ENCODE peak calls at places on chromosome 13, in ten cellular contexts. X is OCI-LY7, D is endodermal cell, F is heart right ventricle, Q is cardiac muscle cell, Z is mammary epithelial cell, U is thoracic aorta, G is left ventricle myocardium inferior, W is adrenal gland, K is breast epithelium. E is an unnamed sample. For H3K36me3, the result is how much of the 10 kb centered on the place peaks cover.

GRCh38 chr13:109592776-109593175 is 193.6 kb downstream of the IRS2 start:
- DNase-seq in Z (no peak), K (no peak), U (no peak), W (no peak), G (no peak), F (no peak), Q (no peak), D (no peak), X (no peak), E (no peak)

GRCh38 chr13:22014469-22014868 is 343.6 kb downstream of the FGF9 start:
- DNase-seq in U (no peak), X (no peak), Z (peak), K (peak), F (no peak), G (no peak), W (peak), D (no peak), Q (no peak), E (no peak)

GRCh38 chr13:110657196-110657595 is 41.9 kb downstream of the NAXD start:
- DNase-seq in U (no peak), F (no peak), G (no peak), D (no peak), X (no peak), K (no peak), Q (no peak), W (no peak), Z (no peak), E (no peak)

GRCh38 chr13:94674609-94675348 is 37.6 kb downstream of the SOX21 start:
- DNase-seq in W (peak), Z (peak), D (peak), K (no peak), F (no peak), Q (peak), X (peak), G (no peak), U (no peak), E (peak)

GRCh38 chr13:98909016-98909415 is 68.8 kb downstream of the DOCK9 start:
- DNase-seq in X (no peak), W (no peak), Q (no peak), D (no peak), U (no peak), K (no peak), G (no peak), F (no peak), Z (peak), E (peak)

GRCh38 chr13:101218484-101218883 is 197.8 kb downstream of the NALCN start:
- DNase-seq in Q (no peak), Z (peak), F (no peak), X (no peak), G (no peak), D (no peak), U (no peak), W (no peak), K (no peak), E (peak)

GRCh38 chr13:77928909-77929308 is 10.3 kb upstream of the EDNRB start:
- DNase-seq in W (no peak), F (no peak), D (no peak), G (no peak), Z (peak), Q (no peak), X (no peak), K (no peak), U (no peak), E (no peak)

GRCh38 chr13:63198076-63198475 is 1782.4 kb upstream of the PCDH20 start:
- DNase-seq in D (no peak), Q (no peak), W (no peak), Z (no peak), F (no peak), K (no peak), U (no peak), X (no peak), G (no peak), E (no peak)

GRCh38 chr13:101611491-101612475 is 159.3 kb downstream of the ITGBL1 start:
- DNase-seq in W (no peak), Q (no peak), F (no peak), Z (no peak), X (no peak), D (no peak), G (no peak), K (no peak), U (no peak), E (peak)

GRCh38 chr13:27037171-27037570 is 134.4 kb downstream of the USP12 start:
- DNase-seq in G (no peak), Z (no peak), W (no peak), Q (no peak), F (no peak), X (no peak), D (no peak), U (no peak), K (no peak), E (no peak)

GRCh38 chr13:27040826-27041108 is 130.8 kb downstream of the USP12 start:
- DNase-seq in Q (no peak), Z (no peak), D (no peak), G (no peak), F (no peak), U (no peak), X (no peak), W (no peak), K (no peak), E (no peak)

GRCh38 chr13:27037571-27037970 is 134.0 kb downstream of the USP12 start:
- DNase-seq in K (no peak), U (no peak), F (no peak), D (no peak), Z (no peak), X (no peak), W (no peak), G (no peak), Q (no peak), E (no peak)

GRCh38 chr13:27038323-27038722 is 133.3 kb downstream of the USP12 start:
- DNase-seq in W (no peak), U (no peak), Q (no peak), K (no peak), G (no peak), X (no peak), F (no peak), D (no peak), Z (peak), E (peak)

DNA sequence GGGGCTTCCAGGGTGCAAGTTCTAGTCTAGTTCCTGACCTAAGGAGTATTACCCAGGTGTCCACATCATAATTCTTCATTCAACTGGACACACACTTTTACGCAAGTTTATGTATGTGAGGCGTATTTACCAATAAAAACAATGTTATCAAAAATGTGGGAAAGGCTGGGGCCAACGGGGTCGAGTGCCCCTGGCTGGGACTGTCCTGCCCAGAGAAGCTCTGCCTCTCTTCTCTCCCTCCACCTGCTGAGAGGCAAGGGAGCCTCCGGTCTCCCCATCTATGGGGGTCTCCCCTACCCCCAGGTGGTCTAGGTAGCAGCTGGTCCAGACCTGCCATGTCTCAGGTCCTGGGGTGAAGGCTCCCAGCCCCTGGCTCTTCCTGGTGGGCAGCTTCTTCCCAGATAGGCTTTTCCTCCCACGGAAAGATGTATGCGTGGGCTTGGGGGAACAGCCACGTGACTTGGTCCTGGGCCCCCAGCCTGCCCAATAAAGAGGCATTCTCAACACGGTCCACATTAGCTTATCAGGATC is 132.4 kb downstream of the USP12 start:
- DNase-seq in W (no peak), D (no peak), G (no peak), F (no peak), K (no peak), Q (no peak), U (no peak), X (no peak), Z (no peak), E (no peak)
- TF ChIP-seq CTCF in W (no peak), D (no peak), G (no peak), F (no peak), K (no peak), Q (no peak), U (no peak), X (no peak), Z (no peak), E (no peak)

GRCh38 chr13:104937881-104938280 is 1597.6 kb downstream of the EFNB2 start:
- DNase-seq in U (no peak), Q (no peak), F (no peak), G (no peak), W (no peak), Z (no peak), X (no peak), D (no peak), K (no peak), E (peak)
- H3K36me3 ChIP-seq in U (under half), Q (under half), F (under half), G (under half), W (under half), Z (under half), X (under half), D (under half), K (under half), E (under half)

GRCh38 chr13:26722321-26722720 is 38.3 kb downstream of the GPR12 start:
- DNase-seq in Q (no peak), G (no peak), X (no peak), W (no peak), D (no peak), U (no peak), K (no peak), F (no peak), Z (no peak), E (no peak)
- H3K27ac ChIP-seq in Q (no peak), G (no peak), X (no peak), W (no peak), D (no peak), U (no peak), K (no peak), F (no peak), Z (no peak), E (no peak)

GRCh38 chr13:52701728-52702480 is 37.7 kb downstream of the CNMD start:
- DNase-seq in U (no peak), X (no peak), G (no peak), D (peak), Q (no peak), K (no peak), Z (no peak), W (no peak), F (no peak), E (no peak)

GRCh38 chr13:52706074-52706473 is 33.5 kb downstream of the CNMD start:
- DNase-seq in G (no peak), F (no peak), U (no peak), X (no peak), D (no peak), Q (no peak), K (no peak), W (no peak), Z (no peak), E (no peak)

GRCh38 chr13:52703482-52703881 is 36.1 kb downstream of the CNMD start:
- DNase-seq in X (no peak), Z (no peak), G (no peak), D (no peak), F (no peak), K (no peak), Q (no peak), W (no peak), U (no peak), E (no peak)

GRCh38 chr13:52711277-52711676 is 28.3 kb downstream of the CNMD start:
- DNase-seq in X (no peak), G (no peak), Q (no peak), F (no peak), Z (no peak), K (no peak), U (no peak), W (no peak), D (peak), E (no peak)

GRCh38 chr13:52707375-52707774 is 32.2 kb downstream of the CNMD start:
- DNase-seq in G (no peak), K (no peak), U (no peak), X (no peak), W (no peak), D (no peak), F (no peak), Z (no peak), Q (no peak), E (no peak)
- TF ChIP-seq CTCF in G (no peak), K (no peak), U (no peak), X (no peak), W (no peak), D (peak), F (no peak), Z (peak), Q (no peak), E (no peak)

DNA sequence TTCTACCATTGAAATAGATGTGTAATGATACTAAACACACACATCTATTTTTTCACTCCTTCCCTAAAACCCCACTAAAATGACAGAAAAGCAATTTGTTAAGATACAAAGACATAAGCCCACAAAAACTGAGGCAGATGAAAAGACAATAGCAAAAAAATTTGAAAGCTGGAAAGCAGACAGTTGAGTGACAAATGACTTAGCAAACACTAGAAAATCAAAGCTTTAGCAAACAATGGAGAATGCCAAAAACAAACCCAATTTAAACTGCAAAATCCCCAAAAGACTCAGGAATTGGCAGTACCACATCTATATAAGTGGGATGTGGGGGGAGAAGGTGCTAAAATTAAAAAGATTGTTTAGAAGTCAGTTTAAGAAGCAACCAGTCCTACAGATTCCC is 9.5 kb downstream of the TSC22D1 start:
- DNase-seq in Q (no peak), U (no peak), F (no peak), D (no peak), Z (no peak), W (no peak), K (no peak), X (no peak), G (no peak), E (no peak)
- H3K36me3 ChIP-seq in Q (under half), U (under half), F (under half), D (under half), Z (under half), W (under half), K (under half), X (under half), G (under half), E (under half)

GRCh38 chr13:104253063-104253680 is 1187.0 kb upstream of the SLC10A2 start:
- DNase-seq in U (no peak), F (no peak), X (no peak), W (no peak), Z (no peak), Q (no peak), K (no peak), D (no peak), G (no peak), E (peak)
- H3K27ac ChIP-seq in U (no peak), F (no peak), X (no peak), W (no peak), Z (no peak), Q (no peak), K (no peak), D (no peak), G (no peak), E (no peak)

E was measured in brain microvascular endothelial cell.